ENCODE peak calls at places on chromosomes 4 and X, in nine cellular contexts. F, D, W, O, J, Q, M, A and L are unnamed samples.

GRCh38 chr4:103915224-103915869 is 195.6 kb upstream of the TACR3 start:
- DNase-seq in F (no peak), D (no peak), W (peak), O (no peak), J (peak), Q (no peak), M (no peak), A (no peak), L (no peak)

GRCh38 chrX:154412468-154412867 is 1.1 kb downstream of the TAFAZZIN start:
- DNase-seq in F (no peak), D (no peak), W (no peak), O (peak), J (peak), Q (peak), M (peak), A (peak), L (no peak)

GRCh38 chr4:145148980-145149379 is 31.4 kb downstream of the OTUD4 start:
- DNase-seq in F (no peak), D (no peak), W (no peak), O (no peak), J (no peak), Q (no peak), M (no peak), A (no peak), L (no peak)

GRCh38 chrX:7574325-7574724 is 268.6 kb upstream of the VCX start:
- DNase-seq in F (no peak), D (no peak), W (peak), O (no peak), J (peak), Q (no peak), M (no peak), A (peak), L (peak)

GRCh38 chr4:8938623-8939022 is 67.0 kb upstream of the HMX1 start:
- DNase-seq in F (no peak), D (no peak), W (no peak), O (no peak), J (no peak), Q (no peak), M (no peak), A (no peak), L (no peak)

GRCh38 chrX:17967888-17968287 is 106.8 kb upstream of the RAI2 start:
- DNase-seq in F (no peak), D (no peak), W (no peak), O (no peak), J (no peak), Q (no peak), M (no peak), A (no peak), L (no peak)

GRCh38 chr4:104418313-104418712 is 76.4 kb downstream of the CXXC4 start:
- DNase-seq in F (no peak), D (no peak), W (peak), O (no peak), J (peak), Q (no peak), M (no peak), A (no peak), L (peak)

GRCh38 chr4:76955187-76955586 is 5.6 kb downstream of the SEPTIN11 start:
- DNase-seq in F (no peak), D (no peak), W (no peak), O (no peak), J (no peak), Q (no peak), M (no peak), A (no peak), L (no peak)

GRCh38 chr4:78584863-78585576 is 33.5 kb downstream of the ANXA3 start:
- DNase-seq in F (no peak), D (no peak), W (no peak), O (no peak), J (no peak), Q (no peak), M (no peak), A (no peak), L (no peak)

GRCh38 chrX:119042040-119042439 is 30.8 kb upstream of the CT47C1 start:
- DNase-seq in F (no peak), D (no peak), W (no peak), O (no peak), J (no peak), Q (no peak), M (no peak), A (no peak), L (no peak)
- H3K27ac ChIP-seq in F (peak), D (no peak), W (no peak), O (no peak), J (peak), Q (no peak), M (no peak), A (peak), L (no peak)

DNA sequence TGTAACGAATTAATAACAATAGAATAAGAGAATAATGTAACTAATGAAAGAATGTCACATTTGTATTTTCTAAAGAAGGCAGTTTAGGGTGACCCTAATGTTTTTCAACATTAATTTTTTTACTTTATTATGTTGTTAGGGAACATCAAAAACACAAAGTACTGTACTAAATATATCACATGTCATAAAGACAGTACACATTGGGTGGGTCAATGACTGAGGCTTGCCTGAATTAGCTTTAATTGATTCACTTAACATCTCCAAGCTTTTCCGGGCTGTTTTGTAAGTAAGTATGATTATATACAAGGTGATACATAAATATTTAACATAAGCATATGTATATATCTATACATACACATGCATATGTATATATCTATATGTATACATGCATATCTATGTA is 43.5 kb upstream of the KLF3 start:
- DNase-seq in F (no peak), D (no peak), W (no peak), O (no peak), J (no peak), Q (no peak), M (no peak), A (no peak), L (no peak)
- H3K27ac ChIP-seq in F (no peak), D (no peak), W (peak), O (no peak), J (peak), Q (no peak), M (no peak), A (no peak), L (peak)

GRCh38 chrX:1686642-1687041 is 71.8 kb downstream of the ASMT start:
- DNase-seq in F (no peak), D (no peak), W (no peak), O (no peak), J (no peak), Q (no peak), M (no peak), A (no peak), L (no peak)

GRCh38 chrX:1681439-1681838 is 66.6 kb downstream of the ASMT start:
- DNase-seq in F (no peak), D (no peak), W (no peak), O (no peak), J (no peak), Q (no peak), M (no peak), A (no peak), L (no peak)

DNA sequence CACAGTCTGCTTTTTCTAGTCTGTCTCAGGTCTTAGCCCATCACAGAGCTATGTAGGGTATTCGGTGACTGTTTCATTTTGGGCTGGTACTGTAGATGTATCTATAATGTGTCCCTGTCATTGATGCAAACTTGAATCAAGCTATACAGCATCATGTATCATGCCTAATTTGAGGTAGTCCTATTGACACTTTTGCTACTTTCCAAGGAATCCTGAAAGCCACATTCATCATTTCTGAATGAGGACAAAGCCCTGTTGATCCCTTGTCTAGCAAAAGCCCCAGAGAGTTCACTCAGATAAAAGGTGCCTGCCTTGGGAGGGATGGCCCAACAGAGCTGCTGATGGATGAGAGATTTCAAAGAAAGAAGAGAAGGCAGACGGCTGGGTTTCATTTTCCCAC is 70.6 kb downstream of the ASMT start:
- DNase-seq in F (no peak), D (no peak), W (no peak), O (no peak), J (no peak), Q (no peak), M (no peak), A (no peak), L (no peak)
- H3K27ac ChIP-seq in F (no peak), D (no peak), W (no peak), O (no peak), J (no peak), Q (no peak), M (no peak), A (no peak), L (no peak)

GRCh38 chrX:150203249-150203647 is 159.9 kb upstream of the MAMLD1 start:
- DNase-seq in F (no peak), D (no peak), W (no peak), O (no peak), J (no peak), Q (no peak), M (no peak), A (no peak), L (no peak)
- H3K27ac ChIP-seq in F (peak), D (no peak), W (no peak), O (no peak), J (no peak), Q (no peak), M (no peak), A (no peak), L (peak)